ENCODE peak calls at places on chromosomes 11 and 22, in seven cellular contexts. One of them, this sample, is unnamed.

GRCh38 chr11:104129138-104129537 is 34.8 kb downstream of the PDGFD start:
- DNase-seq in body of pancreas: no peak
- DNase-seq in H1: no peak
- DNase-seq in upper lobe of left lung: no peak
- DNase-seq in sigmoid colon: no peak
- DNase-seq in prostate gland: no peak
- DNase-seq in esophagus muscularis mucosa: no peak
- DNase-seq in this sample: no peak

GRCh38 chr11:130197386-130198035 is 37.9 kb downstream of the ST14 start:
- DNase-seq in body of pancreas: no peak
- DNase-seq in H1: no peak
- DNase-seq in upper lobe of left lung: no peak
- DNase-seq in sigmoid colon: no peak
- DNase-seq in prostate gland: no peak
- DNase-seq in esophagus muscularis mucosa: no peak
- DNase-seq in this sample: no peak

GRCh38 chr11:32580967-32581366 is 2.7 kb upstream of the EIF3M start:
- DNase-seq in body of pancreas: no peak
- DNase-seq in H1: no peak
- DNase-seq in upper lobe of left lung: no peak
- DNase-seq in sigmoid colon: no peak
- DNase-seq in prostate gland: no peak
- DNase-seq in esophagus muscularis mucosa: no peak
- DNase-seq in this sample: no peak

GRCh38 chr11:27406498-27407354 is 43.7 kb upstream of the CCDC34 start:
- DNase-seq in body of pancreas: no peak
- DNase-seq in H1: no peak
- DNase-seq in upper lobe of left lung: no peak
- DNase-seq in sigmoid colon: no peak
- DNase-seq in prostate gland: no peak
- DNase-seq in esophagus muscularis mucosa: no peak
- DNase-seq in this sample: no peak

GRCh38 chr11:19890308-19890707 is 177.7 kb downstream of the NAV2 start:
- DNase-seq in body of pancreas: no peak
- DNase-seq in H1: no peak
- DNase-seq in upper lobe of left lung: no peak
- DNase-seq in sigmoid colon: no peak
- DNase-seq in prostate gland: no peak
- DNase-seq in esophagus muscularis mucosa: no peak
- DNase-seq in this sample: no peak

GRCh38 chr22:40746428-40747220 is 67.3 kb downstream of the MCHR1 start:
- DNase-seq in body of pancreas: no peak
- DNase-seq in H1: no peak
- DNase-seq in upper lobe of left lung: no peak
- DNase-seq in sigmoid colon: no peak
- DNase-seq in prostate gland: no peak
- DNase-seq in esophagus muscularis mucosa: no peak
- DNase-seq in this sample: no peak

GRCh38 chr11:103546236-103546635 is 437.0 kb downstream of the DYNC2H1 start:
- DNase-seq in body of pancreas: no peak
- DNase-seq in H1: no peak
- DNase-seq in upper lobe of left lung: no peak
- DNase-seq in sigmoid colon: no peak
- DNase-seq in prostate gland: no peak
- DNase-seq in esophagus muscularis mucosa: peak
- DNase-seq in this sample: no peak

GRCh38 chr11:9990221-9990973 is 303.6 kb downstream of the SBF2 start:
- DNase-seq in body of pancreas: no peak
- DNase-seq in H1: no peak
- DNase-seq in upper lobe of left lung: no peak
- DNase-seq in sigmoid colon: no peak
- DNase-seq in prostate gland: no peak
- DNase-seq in esophagus muscularis mucosa: no peak
- DNase-seq in this sample: no peak

GRCh38 chr22:44523981-44524759 is 26.1 kb upstream of the RTL6 start:
- DNase-seq in body of pancreas: no peak
- DNase-seq in H1: no peak
- DNase-seq in upper lobe of left lung: no peak
- DNase-seq in sigmoid colon: peak
- DNase-seq in prostate gland: no peak
- DNase-seq in esophagus muscularis mucosa: peak
- DNase-seq in this sample: peak

GRCh38 chr11:121889168-121889567 is 226.8 kb downstream of the BLID start:
- DNase-seq in body of pancreas: no peak
- DNase-seq in H1: no peak
- DNase-seq in upper lobe of left lung: no peak
- DNase-seq in sigmoid colon: no peak
- DNase-seq in prostate gland: no peak
- DNase-seq in esophagus muscularis mucosa: no peak
- DNase-seq in this sample: peak

GRCh38 chr22:48091060-48091650 is 1328.7 kb downstream of the TBC1D22A start:
- DNase-seq in body of pancreas: no peak
- DNase-seq in H1: no peak
- DNase-seq in upper lobe of left lung: no peak
- DNase-seq in sigmoid colon: peak
- DNase-seq in prostate gland: no peak
- DNase-seq in esophagus muscularis mucosa: no peak
- DNase-seq in this sample: peak

GRCh38 chr11:60927061-60927592 is 2.9 kb downstream of the TMEM132A start:
- DNase-seq in body of pancreas: no peak
- DNase-seq in H1: no peak
- DNase-seq in upper lobe of left lung: peak
- DNase-seq in sigmoid colon: no peak
- DNase-seq in prostate gland: no peak
- DNase-seq in esophagus muscularis mucosa: no peak
- DNase-seq in this sample: no peak

GRCh38 chr11:1292018-1292643 is 17.3 kb downstream of the TOLLIP start:
- DNase-seq in body of pancreas: no peak
- DNase-seq in H1: no peak
- DNase-seq in upper lobe of left lung: no peak
- DNase-seq in sigmoid colon: no peak
- DNase-seq in prostate gland: no peak
- DNase-seq in esophagus muscularis mucosa: no peak
- DNase-seq in this sample: no peak

GRCh38 chr22:19291218-19291579 is 320 bp downstream of the CLTCL1 start:
- DNase-seq in body of pancreas: peak
- DNase-seq in H1: no peak
- DNase-seq in upper lobe of left lung: peak
- DNase-seq in sigmoid colon: peak
- DNase-seq in prostate gland: peak
- DNase-seq in esophagus muscularis mucosa: peak
- DNase-seq in this sample: peak

GRCh38 chr11:64055077-64055476 is 19.3 kb downstream of the FLRT1 start:
- DNase-seq in body of pancreas: no peak
- DNase-seq in H1: no peak
- DNase-seq in upper lobe of left lung: peak
- DNase-seq in sigmoid colon: no peak
- DNase-seq in prostate gland: no peak
- DNase-seq in esophagus muscularis mucosa: no peak
- DNase-seq in this sample: no peak

GRCh38 chr11:68116892-68117435 is 4.2 kb downstream of the CHKA start:
- DNase-seq in body of pancreas: no peak
- DNase-seq in H1: no peak
- DNase-seq in upper lobe of left lung: no peak
- DNase-seq in sigmoid colon: no peak
- DNase-seq in prostate gland: no peak
- DNase-seq in esophagus muscularis mucosa: no peak
- DNase-seq in this sample: peak

GRCh38 chr11:68120212-68121066 is 749 bp downstream of the CHKA start:
- DNase-seq in body of pancreas: peak
- DNase-seq in H1: no peak
- DNase-seq in upper lobe of left lung: peak
- DNase-seq in sigmoid colon: peak
- DNase-seq in prostate gland: peak
- DNase-seq in esophagus muscularis mucosa: no peak
- DNase-seq in this sample: peak

GRCh38 chr11:68117896-68118470 is 3.2 kb downstream of the CHKA start:
- DNase-seq in body of pancreas: no peak
- DNase-seq in H1: no peak
- DNase-seq in upper lobe of left lung: no peak
- DNase-seq in sigmoid colon: peak
- DNase-seq in prostate gland: no peak
- DNase-seq in esophagus muscularis mucosa: no peak
- DNase-seq in this sample: peak

GRCh38 chr11:68121067-68121899 is at the start of gene CHKA:
- DNase-seq in body of pancreas: peak
- DNase-seq in H1: peak
- DNase-seq in upper lobe of left lung: peak
- DNase-seq in sigmoid colon: peak
- DNase-seq in prostate gland: peak
- DNase-seq in esophagus muscularis mucosa: peak
- DNase-seq in this sample: peak

DNA sequence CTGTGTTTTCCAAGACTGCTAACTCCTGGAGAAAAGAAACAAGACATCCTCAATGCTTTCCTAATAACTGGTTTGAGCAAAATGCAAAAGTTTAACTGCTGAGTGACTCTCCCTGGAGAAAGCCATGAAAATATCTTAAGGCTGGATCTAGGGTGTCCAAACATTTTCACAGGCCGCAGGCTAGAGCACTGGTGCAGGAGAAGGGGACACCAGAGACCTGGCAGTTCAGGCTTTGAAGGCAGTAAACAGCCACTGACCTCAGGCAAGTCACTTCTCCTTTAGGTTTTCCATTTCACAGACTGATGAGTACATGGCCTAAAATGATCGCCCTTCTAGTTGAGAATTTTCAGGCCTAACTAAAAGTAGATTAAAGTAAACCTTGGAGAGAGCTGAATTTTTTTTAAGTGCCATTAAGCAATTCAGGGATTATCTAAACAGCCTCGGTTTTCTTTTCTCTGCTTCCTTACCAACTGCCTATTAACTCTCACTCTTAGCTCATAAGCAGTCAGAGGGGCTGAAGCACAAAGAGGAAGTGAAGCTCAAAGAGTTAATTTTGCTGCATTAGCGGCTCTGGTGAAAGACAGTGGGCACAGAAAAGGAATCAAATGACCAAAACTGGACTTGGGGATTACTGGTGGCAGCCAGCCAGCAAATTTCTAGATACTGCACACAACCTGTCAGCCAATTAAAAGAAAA is 2.3 kb downstream of the CHKA start:
- DNase-seq in body of pancreas: peak
- DNase-seq in H1: no peak
- DNase-seq in upper lobe of left lung: no peak
- DNase-seq in sigmoid colon: peak
- DNase-seq in prostate gland: no peak
- DNase-seq in esophagus muscularis mucosa: no peak
- DNase-seq in this sample: no peak
- TF ChIP-seq POLR2A in body of pancreas: no peak
- TF ChIP-seq POLR2A in H1: peak
- TF ChIP-seq POLR2A in upper lobe of left lung: no peak
- TF ChIP-seq POLR2A in sigmoid colon: no peak
- TF ChIP-seq POLR2A in prostate gland: no peak
- TF ChIP-seq POLR2A in esophagus muscularis mucosa: no peak
- TF ChIP-seq POLR2A in this sample: no peak

GRCh38 chr11:68890490-68891231 is 13.0 kb downstream of the MRPL21 start:
- DNase-seq in body of pancreas: peak
- DNase-seq in H1: no peak
- DNase-seq in upper lobe of left lung: peak
- DNase-seq in sigmoid colon: peak
- DNase-seq in prostate gland: peak
- DNase-seq in esophagus muscularis mucosa: peak
- DNase-seq in this sample: peak
- TF ChIP-seq POLR2A in body of pancreas: no peak
- TF ChIP-seq POLR2A in H1: no peak
- TF ChIP-seq POLR2A in upper lobe of left lung: no peak
- TF ChIP-seq POLR2A in sigmoid colon: no peak
- TF ChIP-seq POLR2A in prostate gland: peak
- TF ChIP-seq POLR2A in esophagus muscularis mucosa: no peak
- TF ChIP-seq POLR2A in this sample: no peak

GRCh38 chr11:117993988-117994741 is 8.0 kb downstream of the IL10RA start:
- DNase-seq in body of pancreas: no peak
- DNase-seq in H1: no peak
- DNase-seq in upper lobe of left lung: no peak
- DNase-seq in sigmoid colon: peak
- DNase-seq in prostate gland: no peak
- DNase-seq in esophagus muscularis mucosa: no peak
- DNase-seq in this sample: no peak
- TF ChIP-seq POLR2A in body of pancreas: no peak
- TF ChIP-seq POLR2A in H1: no peak
- TF ChIP-seq POLR2A in upper lobe of left lung: peak
- TF ChIP-seq POLR2A in sigmoid colon: no peak
- TF ChIP-seq POLR2A in prostate gland: no peak
- TF ChIP-seq POLR2A in esophagus muscularis mucosa: no peak
- TF ChIP-seq POLR2A in this sample: no peak

GRCh38 chr11:17010851-17011420 is 3.3 kb downstream of the PLEKHA7 start:
- DNase-seq in body of pancreas: no peak
- DNase-seq in H1: no peak
- DNase-seq in upper lobe of left lung: no peak
- DNase-seq in sigmoid colon: peak
- DNase-seq in prostate gland: no peak
- DNase-seq in esophagus muscularis mucosa: no peak
- DNase-seq in this sample: no peak

GRCh38 chr11:17013548-17014320 is 480 bp downstream of the PLEKHA7 start:
- DNase-seq in body of pancreas: peak
- DNase-seq in H1: no peak
- DNase-seq in upper lobe of left lung: peak
- DNase-seq in sigmoid colon: peak
- DNase-seq in prostate gland: no peak
- DNase-seq in esophagus muscularis mucosa: no peak
- DNase-seq in this sample: peak

GRCh38 chr11:17014774-17015638 is 792 bp upstream of the PLEKHA7 start:
- DNase-seq in body of pancreas: peak
- DNase-seq in H1: no peak
- DNase-seq in upper lobe of left lung: no peak
- DNase-seq in sigmoid colon: peak
- DNase-seq in prostate gland: no peak
- DNase-seq in esophagus muscularis mucosa: no peak
- DNase-seq in this sample: no peak

GRCh38 chr11:17012179-17012578 is 2.0 kb downstream of the PLEKHA7 start:
- DNase-seq in body of pancreas: no peak
- DNase-seq in H1: no peak
- DNase-seq in upper lobe of left lung: no peak
- DNase-seq in sigmoid colon: no peak
- DNase-seq in prostate gland: no peak
- DNase-seq in esophagus muscularis mucosa: no peak
- DNase-seq in this sample: no peak

DNA sequence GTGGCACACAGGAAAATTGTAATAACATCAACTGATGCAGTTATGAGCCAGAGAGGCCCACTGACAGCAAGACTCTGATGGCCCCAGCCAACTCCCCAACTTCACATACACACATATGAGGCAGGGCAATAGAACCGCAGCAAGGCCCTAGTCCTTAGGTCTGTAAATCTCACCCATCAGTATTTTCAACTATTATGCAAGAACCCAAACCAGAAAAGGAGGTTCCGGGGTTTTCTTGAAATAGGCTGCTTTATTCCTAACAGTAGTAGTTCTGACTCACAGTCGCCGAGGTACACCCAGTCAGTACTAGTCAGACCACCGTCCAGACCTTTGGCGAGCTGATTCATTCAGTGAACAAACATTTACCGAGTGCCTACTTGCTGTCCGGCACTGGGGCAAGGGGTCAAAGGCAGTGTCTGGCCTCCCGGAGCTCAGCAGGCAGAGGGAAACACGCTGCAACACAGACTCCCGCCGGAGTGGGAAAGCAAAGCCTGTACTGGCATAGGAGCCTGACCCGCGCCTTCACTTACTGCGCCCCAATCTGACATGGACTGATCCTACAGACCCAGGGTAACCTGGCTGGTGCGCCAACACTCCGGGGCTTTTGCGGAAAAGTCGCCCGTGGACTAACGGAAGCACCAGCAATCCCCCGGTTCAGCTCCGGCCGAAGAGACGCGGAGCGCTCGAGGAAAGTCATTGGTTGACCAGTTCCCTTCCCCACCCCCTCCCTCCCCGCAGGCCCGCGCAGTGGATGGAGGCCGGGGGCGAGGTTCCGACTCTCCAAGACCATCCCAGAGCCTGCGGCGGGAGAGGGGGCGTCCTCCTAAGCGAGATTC is 1.3 kb downstream of the PLEKHA7 start:
- DNase-seq in body of pancreas: peak
- DNase-seq in H1: no peak
- DNase-seq in upper lobe of left lung: peak
- DNase-seq in sigmoid colon: peak
- DNase-seq in prostate gland: peak
- DNase-seq in esophagus muscularis mucosa: no peak
- DNase-seq in this sample: peak
- TF ChIP-seq POLR2A in body of pancreas: peak
- TF ChIP-seq POLR2A in H1: no peak
- TF ChIP-seq POLR2A in upper lobe of left lung: peak
- TF ChIP-seq POLR2A in sigmoid colon: no peak
- TF ChIP-seq POLR2A in prostate gland: peak
- TF ChIP-seq POLR2A in esophagus muscularis mucosa: no peak
- TF ChIP-seq POLR2A in this sample: no peak